ENCODE peak calls at places on chromosome 7, in six cellular contexts. One of them, this sample, is unnamed.

GRCh38 chr7:90772410-90772809 is 176.3 kb downstream of the CDK14 start:
- DNase-seq in RWPE1: no peak
- DNase-seq in foreskin fibroblast: no peak
- DNase-seq in activated gamma-delta T cell treated with Interleukin-2 at 50 U/mL for 16 hours: no peak
- DNase-seq in HTR-8/SVneo: no peak
- DNase-seq in body of pancreas: no peak
- DNase-seq in this sample: no peak

GRCh38 chr7:30163231-30163894 is 28.6 kb downstream of the MTURN start:
- DNase-seq in RWPE1: peak
- DNase-seq in body of pancreas: no peak
- DNase-seq in HTR-8/SVneo: no peak
- DNase-seq in activated gamma-delta T cell treated with Interleukin-2 at 50 U/mL for 16 hours: peak
- DNase-seq in foreskin fibroblast: no peak
- DNase-seq in this sample: no peak

GRCh38 chr7:79876769-79877362 is 257.8 kb upstream of the GNAI1 start:
- DNase-seq in body of pancreas: no peak
- DNase-seq in RWPE1: peak
- DNase-seq in foreskin fibroblast: peak
- DNase-seq in HTR-8/SVneo: peak
- DNase-seq in activated gamma-delta T cell treated with Interleukin-2 at 50 U/mL for 16 hours: no peak
- DNase-seq in this sample: no peak

GRCh38 chr7:3922175-3922635 is 621.2 kb downstream of the SDK1 start:
- DNase-seq in HTR-8/SVneo: peak
- DNase-seq in body of pancreas: peak
- DNase-seq in RWPE1: peak
- DNase-seq in activated gamma-delta T cell treated with Interleukin-2 at 50 U/mL for 16 hours: no peak
- DNase-seq in foreskin fibroblast: peak
- DNase-seq in this sample: peak

GRCh38 chr7:27031289-27032172 is 64.3 kb downstream of the HOXA1 start:
- DNase-seq in body of pancreas: no peak
- DNase-seq in HTR-8/SVneo: no peak
- DNase-seq in foreskin fibroblast: peak
- DNase-seq in RWPE1: peak
- DNase-seq in activated gamma-delta T cell treated with Interleukin-2 at 50 U/mL for 16 hours: no peak
- DNase-seq in this sample: no peak

GRCh38 chr7:13032524-13032923 is 345.1 kb downstream of the ARL4A start:
- DNase-seq in RWPE1: no peak
- DNase-seq in body of pancreas: no peak
- DNase-seq in activated gamma-delta T cell treated with Interleukin-2 at 50 U/mL for 16 hours: no peak
- DNase-seq in HTR-8/SVneo: no peak
- DNase-seq in foreskin fibroblast: no peak
- DNase-seq in this sample: no peak

GRCh38 chr7:149752646-149753045 is 20.7 kb downstream of the ZNF467 start:
- DNase-seq in RWPE1: no peak
- DNase-seq in body of pancreas: no peak
- DNase-seq in HTR-8/SVneo: no peak
- DNase-seq in foreskin fibroblast: no peak
- DNase-seq in activated gamma-delta T cell treated with Interleukin-2 at 50 U/mL for 16 hours: no peak
- DNase-seq in this sample: no peak

GRCh38 chr7:142872106-142872675 is 13.4 kb downstream of the TRPV6 start:
- DNase-seq in RWPE1: no peak
- DNase-seq in HTR-8/SVneo: no peak
- DNase-seq in activated gamma-delta T cell treated with Interleukin-2 at 50 U/mL for 16 hours: no peak
- DNase-seq in body of pancreas: no peak
- DNase-seq in foreskin fibroblast: no peak
- DNase-seq in this sample: no peak

GRCh38 chr7:1442355-1443124 is 16.7 kb downstream of the MICALL2 start:
- DNase-seq in body of pancreas: no peak
- DNase-seq in activated gamma-delta T cell treated with Interleukin-2 at 50 U/mL for 16 hours: no peak
- DNase-seq in foreskin fibroblast: no peak
- DNase-seq in HTR-8/SVneo: no peak
- DNase-seq in RWPE1: no peak
- DNase-seq in this sample: no peak

GRCh38 chr7:24826662-24827020 is 69.4 kb upstream of the GSDME start:
- DNase-seq in RWPE1: no peak
- DNase-seq in activated gamma-delta T cell treated with Interleukin-2 at 50 U/mL for 16 hours: no peak
- DNase-seq in foreskin fibroblast: no peak
- DNase-seq in HTR-8/SVneo: no peak
- DNase-seq in body of pancreas: no peak
- DNase-seq in this sample: no peak

GRCh38 chr7:135713836-135714470 is 14.0 kb downstream of the SLC13A4 start:
- DNase-seq in body of pancreas: no peak
- DNase-seq in HTR-8/SVneo: no peak
- DNase-seq in RWPE1: no peak
- DNase-seq in foreskin fibroblast: peak
- DNase-seq in activated gamma-delta T cell treated with Interleukin-2 at 50 U/mL for 16 hours: no peak
- DNase-seq in this sample: peak

GRCh38 chr7:159280008-159280407 is 135.3 kb upstream of the VIPR2 start:
- DNase-seq in HTR-8/SVneo: no peak
- DNase-seq in foreskin fibroblast: no peak
- DNase-seq in body of pancreas: no peak
- DNase-seq in activated gamma-delta T cell treated with Interleukin-2 at 50 U/mL for 16 hours: no peak
- DNase-seq in RWPE1: no peak
- DNase-seq in this sample: no peak

GRCh38 chr7:150451097-150451793 is 815 bp downstream of the GIMAP8 start:
- DNase-seq in foreskin fibroblast: no peak
- DNase-seq in RWPE1: no peak
- DNase-seq in HTR-8/SVneo: no peak
- DNase-seq in activated gamma-delta T cell treated with Interleukin-2 at 50 U/mL for 16 hours: peak
- DNase-seq in body of pancreas: no peak
- DNase-seq in this sample: no peak

GRCh38 chr7:90384433-90384832 is 18.8 kb upstream of the CLDN12 start:
- DNase-seq in foreskin fibroblast: peak
- DNase-seq in HTR-8/SVneo: no peak
- DNase-seq in body of pancreas: no peak
- DNase-seq in activated gamma-delta T cell treated with Interleukin-2 at 50 U/mL for 16 hours: no peak
- DNase-seq in RWPE1: peak
- DNase-seq in this sample: no peak

GRCh38 chr7:17041324-17041723 is 159.5 kb upstream of the AGR3 start:
- DNase-seq in foreskin fibroblast: peak
- DNase-seq in RWPE1: peak
- DNase-seq in body of pancreas: no peak
- DNase-seq in activated gamma-delta T cell treated with Interleukin-2 at 50 U/mL for 16 hours: no peak
- DNase-seq in HTR-8/SVneo: peak
- DNase-seq in this sample: no peak

GRCh38 chr7:27191716-27192545 is 6.9 kb upstream of the HOXA11 start:
- DNase-seq in body of pancreas: peak
- DNase-seq in foreskin fibroblast: peak
- DNase-seq in RWPE1: no peak
- DNase-seq in HTR-8/SVneo: no peak
- DNase-seq in activated gamma-delta T cell treated with Interleukin-2 at 50 U/mL for 16 hours: no peak
- DNase-seq in this sample: no peak

This sample was measured in SK-N-SH.